ENCODE peak calls at places on chromosomes 2 and 18, in eight cellular contexts. One of them, this sample, is unnamed.
A peak's percentile ranks its signal among the peaks of the same experiment; 100 is the strongest.

GRCh38 chr2:32715391-32715841 is 87.6 kb downstream of the TTC27 start:
- DNase-seq in PC-9: no peak
- DNase-seq in HepG2: no peak
- DNase-seq in astrocyte: peak; percentile 63
- DNase-seq in fibroblast of lung: peak; percentile 67
- DNase-seq in PC-3: no peak
- DNase-seq in K562: no peak
- DNase-seq in GM23248: no peak
- DNase-seq in this sample: no peak

GRCh38 chr2:120323214-120323613 is 22.7 kb upstream of the INHBB start:
- DNase-seq in fibroblast of lung: peak; percentile 18
- DNase-seq in HepG2: no peak
- DNase-seq in GM23248: peak; percentile 88
- DNase-seq in PC-9: no peak
- DNase-seq in astrocyte: no peak
- DNase-seq in K562: no peak
- DNase-seq in PC-3: no peak
- DNase-seq in this sample: no peak

GRCh38 chr18:26421503-26421902 is 126.8 kb downstream of the KCTD1 start:
- DNase-seq in PC-3: no peak
- DNase-seq in PC-9: no peak
- DNase-seq in HepG2: no peak
- DNase-seq in K562: no peak
- DNase-seq in fibroblast of lung: no peak
- DNase-seq in GM23248: no peak
- DNase-seq in astrocyte: no peak
- DNase-seq in this sample: no peak

GRCh38 chr2:230987137-230988020 is 8.5 kb upstream of the SPATA3 start:
- DNase-seq in fibroblast of lung: peak; percentile 39
- DNase-seq in HepG2: peak; percentile 71
- DNase-seq in PC-3: peak; percentile 78
- DNase-seq in PC-9: peak; percentile 82
- DNase-seq in K562: peak; percentile 84
- DNase-seq in GM23248: peak; percentile 83
- DNase-seq in astrocyte: peak; percentile 16
- DNase-seq in this sample: peak; percentile 71

GRCh38 chr2:72972744-72973535 is 55.6 kb downstream of the EMX1 start:
- DNase-seq in fibroblast of lung: no peak
- DNase-seq in K562: no peak
- DNase-seq in PC-3: no peak
- DNase-seq in GM23248: no peak
- DNase-seq in astrocyte: no peak
- DNase-seq in HepG2: no peak
- DNase-seq in PC-9: no peak
- DNase-seq in this sample: no peak

GRCh38 chr18:47912794-47913594 is 17.5 kb downstream of the SMAD2 start:
- DNase-seq in GM23248: no peak
- DNase-seq in HepG2: no peak
- DNase-seq in fibroblast of lung: no peak
- DNase-seq in PC-9: no peak
- DNase-seq in astrocyte: no peak
- DNase-seq in K562: no peak
- DNase-seq in PC-3: no peak
- DNase-seq in this sample: no peak

GRCh38 chr2:38301969-38302702 is 74.9 kb downstream of the ATL2 start:
- DNase-seq in HepG2: no peak
- DNase-seq in GM23248: peak; percentile 39
- DNase-seq in K562: no peak
- DNase-seq in fibroblast of lung: no peak
- DNase-seq in PC-9: no peak
- DNase-seq in PC-3: no peak
- DNase-seq in astrocyte: no peak
- DNase-seq in this sample: no peak

GRCh38 chr2:85734015-85734414 is 19.8 kb upstream of the ATOH8 start:
- DNase-seq in fibroblast of lung: no peak
- DNase-seq in astrocyte: no peak
- DNase-seq in HepG2: no peak
- DNase-seq in K562: no peak
- DNase-seq in GM23248: no peak
- DNase-seq in PC-3: no peak
- DNase-seq in PC-9: no peak
- DNase-seq in this sample: no peak

DNA sequence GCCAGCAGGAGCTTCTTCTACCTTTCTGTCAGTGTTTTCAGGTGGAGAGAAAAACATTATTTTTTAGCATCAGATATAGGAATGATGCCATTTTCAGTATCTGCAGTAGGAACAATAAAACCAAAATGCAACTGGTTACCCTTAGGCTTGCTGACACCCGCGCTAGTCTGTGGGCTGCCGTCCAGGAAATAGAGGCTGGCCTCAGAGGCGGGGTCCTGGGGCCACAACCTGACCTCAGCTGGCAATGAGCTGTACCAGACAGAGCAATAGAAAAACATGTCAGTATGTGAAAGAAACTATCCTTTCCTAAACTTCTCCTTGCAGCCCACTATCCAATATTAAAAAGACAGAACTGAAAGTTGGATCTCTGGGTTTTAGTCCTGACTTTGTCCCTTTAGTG is 4.6 kb upstream of the ST6GAL2 start:
- DNase-seq in fibroblast of lung: no peak
- DNase-seq in HepG2: no peak
- DNase-seq in PC-3: no peak
- DNase-seq in GM23248: no peak
- DNase-seq in PC-9: no peak
- DNase-seq in astrocyte: no peak
- DNase-seq in K562: no peak
- DNase-seq in this sample: no peak
- H3K4me2 ChIP-seq in fibroblast of lung: no peak overlapping the region
- H3K4me2 ChIP-seq in HepG2: no peak overlapping the region
- H3K4me2 ChIP-seq in PC-3: no peak overlapping the region
- H3K4me2 ChIP-seq in GM23248: no peak overlapping the region
- H3K4me2 ChIP-seq in PC-9: no peak overlapping the region
- H3K4me2 ChIP-seq in astrocyte: no peak overlapping the region
- H3K4me2 ChIP-seq in K562: no peak overlapping the region
- H3K4me2 ChIP-seq in this sample: no peak overlapping the region

GRCh38 chr2:105796131-105796638 is 51.5 kb downstream of the NCK2 start:
- DNase-seq in K562: no peak
- DNase-seq in GM23248: no peak
- DNase-seq in PC-9: no peak
- DNase-seq in astrocyte: no peak
- DNase-seq in fibroblast of lung: no peak
- DNase-seq in PC-3: no peak
- DNase-seq in HepG2: no peak
- DNase-seq in this sample: peak; percentile 68

GRCh38 chr2:105798595-105798994 is 53.9 kb downstream of the NCK2 start:
- DNase-seq in PC-9: no peak
- DNase-seq in astrocyte: no peak
- DNase-seq in fibroblast of lung: no peak
- DNase-seq in HepG2: no peak
- DNase-seq in K562: no peak
- DNase-seq in PC-3: no peak
- DNase-seq in GM23248: no peak
- DNase-seq in this sample: peak; percentile 56

GRCh38 chr2:105796791-105797190 is 52.1 kb downstream of the NCK2 start:
- DNase-seq in PC-3: no peak
- DNase-seq in K562: no peak
- DNase-seq in astrocyte: no peak
- DNase-seq in HepG2: no peak
- DNase-seq in PC-9: no peak
- DNase-seq in GM23248: peak; percentile 51
- DNase-seq in fibroblast of lung: no peak
- DNase-seq in this sample: no peak

GRCh38 chr2:105795575-105795934 is 50.8 kb downstream of the NCK2 start:
- DNase-seq in HepG2: no peak
- DNase-seq in PC-3: peak; percentile 55
- DNase-seq in fibroblast of lung: no peak
- DNase-seq in PC-9: no peak
- DNase-seq in GM23248: peak; percentile 26
- DNase-seq in astrocyte: no peak
- DNase-seq in K562: no peak
- DNase-seq in this sample: peak; percentile 42

DNA sequence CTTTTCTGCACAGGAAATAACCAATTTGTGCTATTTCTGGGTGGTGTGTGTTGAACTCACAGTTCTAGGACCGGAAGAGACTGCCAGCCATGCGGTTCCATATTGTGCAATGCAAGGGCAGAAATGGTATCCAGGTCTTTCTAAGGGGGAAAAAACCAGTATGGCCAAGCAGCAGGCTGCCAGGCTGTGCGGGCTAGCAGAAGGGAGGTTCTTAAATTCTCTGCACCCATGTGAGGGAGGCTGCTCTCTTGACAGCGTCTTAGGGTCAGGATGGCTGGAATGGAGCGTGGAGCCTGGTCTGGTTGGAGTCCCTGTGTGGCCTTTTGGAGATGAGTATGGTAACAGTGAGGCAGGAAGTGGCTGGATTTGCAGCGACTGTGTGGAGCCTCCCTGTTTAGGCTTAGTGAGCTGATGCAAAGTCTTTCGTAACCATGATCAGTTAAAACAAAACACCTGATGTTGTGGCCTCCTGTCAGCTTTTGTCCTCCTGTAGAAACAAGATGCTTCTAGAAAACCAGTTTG is 52.6 kb downstream of the NCK2 start:
- DNase-seq in GM23248: peak; percentile 69
- DNase-seq in fibroblast of lung: no peak
- DNase-seq in K562: no peak
- DNase-seq in PC-9: no peak
- DNase-seq in HepG2: peak; percentile 35
- DNase-seq in PC-3: no peak
- DNase-seq in astrocyte: no peak
- DNase-seq in this sample: peak; percentile 77
- TF ChIP-seq EZH2 in GM23248: no peak
- TF ChIP-seq EZH2 in fibroblast of lung: no peak
- TF ChIP-seq EZH2 in K562: no peak
- TF ChIP-seq EZH2 in PC-9: no peak
- TF ChIP-seq EZH2 in HepG2: no peak
- TF ChIP-seq EZH2 in PC-3: no peak
- TF ChIP-seq EZH2 in astrocyte: no peak
- TF ChIP-seq EZH2 in this sample: no peak

DNA sequence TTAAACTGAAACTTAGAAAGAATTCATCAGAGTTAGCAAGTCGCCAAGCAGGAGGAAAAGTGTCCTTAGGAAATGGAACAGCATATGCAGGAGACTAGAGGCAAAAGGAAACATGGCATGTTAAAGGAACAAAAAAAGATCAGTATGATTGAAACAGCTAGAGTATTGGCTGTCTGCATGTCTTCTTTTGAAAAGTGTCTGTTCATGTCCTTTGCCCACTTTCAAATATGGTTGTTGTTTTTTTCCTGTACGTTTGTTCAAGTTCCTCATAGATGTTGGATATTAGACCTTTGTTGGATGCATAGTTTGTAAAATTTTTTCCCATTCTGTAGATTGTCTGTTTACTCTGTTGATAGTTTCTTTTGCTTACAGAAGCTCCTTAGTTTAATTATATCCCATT is 161.6 kb downstream of the NR4A2 start:
- DNase-seq in fibroblast of lung: no peak
- DNase-seq in GM23248: no peak
- DNase-seq in astrocyte: no peak
- DNase-seq in PC-9: no peak
- DNase-seq in PC-3: no peak
- DNase-seq in K562: no peak
- DNase-seq in HepG2: no peak
- DNase-seq in this sample: no peak
- H3K4me2 ChIP-seq in fibroblast of lung: no peak overlapping the region
- H3K4me2 ChIP-seq in GM23248: no peak overlapping the region
- H3K4me2 ChIP-seq in astrocyte: no peak overlapping the region
- H3K4me2 ChIP-seq in PC-9: no peak overlapping the region
- H3K4me2 ChIP-seq in PC-3: no peak overlapping the region
- H3K4me2 ChIP-seq in K562: no peak overlapping the region
- H3K4me2 ChIP-seq in HepG2: no peak overlapping the region
- H3K4me2 ChIP-seq in this sample: no peak overlapping the region

GRCh38 chr2:26691140-26691539 is 1.4 kb upstream of the KCNK3 start:
- DNase-seq in HepG2: no peak
- DNase-seq in GM23248: no peak
- DNase-seq in astrocyte: no peak
- DNase-seq in fibroblast of lung: no peak
- DNase-seq in K562: no peak
- DNase-seq in PC-3: no peak
- DNase-seq in PC-9: no peak
- DNase-seq in this sample: no peak

GRCh38 chr2:26691881-26692813 is at the start of gene KCNK3:
- DNase-seq in PC-9: peak; percentile 38
- DNase-seq in fibroblast of lung: peak; percentile 60
- DNase-seq in PC-3: no peak
- DNase-seq in K562: peak; percentile 67
- DNase-seq in GM23248: peak; percentile 77
- DNase-seq in HepG2: no peak
- DNase-seq in astrocyte: peak; percentile 16
- DNase-seq in this sample: no peak

GRCh38 chr2:26694001-26694400 is 1.5 kb downstream of the KCNK3 start:
- DNase-seq in GM23248: no peak
- DNase-seq in PC-3: no peak
- DNase-seq in astrocyte: no peak
- DNase-seq in PC-9: no peak
- DNase-seq in HepG2: no peak
- DNase-seq in fibroblast of lung: no peak
- DNase-seq in K562: no peak
- DNase-seq in this sample: no peak

GRCh38 chr2:26692814-26693286 is 328 bp downstream of the KCNK3 start:
- DNase-seq in astrocyte: peak; percentile 50
- DNase-seq in PC-3: no peak
- DNase-seq in GM23248: peak; percentile 61
- DNase-seq in HepG2: no peak
- DNase-seq in fibroblast of lung: peak; percentile 70
- DNase-seq in PC-9: no peak
- DNase-seq in K562: no peak
- DNase-seq in this sample: no peak

GRCh38 chr2:26693287-26693849 is 846 bp downstream of the KCNK3 start:
- DNase-seq in PC-3: no peak
- DNase-seq in PC-9: no peak
- DNase-seq in GM23248: no peak
- DNase-seq in HepG2: no peak
- DNase-seq in fibroblast of lung: no peak
- DNase-seq in astrocyte: no peak
- DNase-seq in K562: no peak
- DNase-seq in this sample: no peak
- TF ChIP-seq EZH2 in PC-3: no peak
- TF ChIP-seq EZH2 in PC-9: no peak
- TF ChIP-seq EZH2 in GM23248: peak; percentile 83
- TF ChIP-seq EZH2 in HepG2: no peak
- TF ChIP-seq EZH2 in fibroblast of lung: no peak
- TF ChIP-seq EZH2 in astrocyte: peak; percentile 59
- TF ChIP-seq EZH2 in K562: no peak
- TF ChIP-seq EZH2 in this sample: no peak